ENCODE peak calls at places on chromosomes 12 and 14, in seven cellular contexts. One of them, this sample, is unnamed. For H3K4me1, the result is how much of the 10 kb centered on the place peaks cover.

GRCh38 chr12:53236443-53237111 is 4.6 kb upstream of the RARG start:
- DNase-seq in neuronal stem cell: no peak
- DNase-seq in OCI-LY7: no peak
- DNase-seq in CD8-positive, alpha-beta memory T cell: peak
- DNase-seq in CD4-positive, alpha-beta memory T cell: peak
- DNase-seq in fibroblast of lung: no peak
- DNase-seq in colonic mucosa: no peak
- DNase-seq in this sample: no peak

GRCh38 chr12:104486943-104487819 is 30.4 kb downstream of the CHST11 start:
- DNase-seq in neuronal stem cell: no peak
- DNase-seq in OCI-LY7: no peak
- DNase-seq in CD8-positive, alpha-beta memory T cell: no peak
- DNase-seq in CD4-positive, alpha-beta memory T cell: no peak
- DNase-seq in fibroblast of lung: no peak
- DNase-seq in colonic mucosa: no peak
- DNase-seq in this sample: no peak

GRCh38 chr14:41636492-41637392 is 30.1 kb downstream of the LRFN5 start:
- DNase-seq in neuronal stem cell: no peak
- DNase-seq in OCI-LY7: no peak
- DNase-seq in CD8-positive, alpha-beta memory T cell: no peak
- DNase-seq in CD4-positive, alpha-beta memory T cell: no peak
- DNase-seq in fibroblast of lung: no peak
- DNase-seq in colonic mucosa: no peak
- DNase-seq in this sample: no peak

GRCh38 chr12:12116677-12117076 is 45.9 kb downstream of the BCL2L14 start:
- DNase-seq in neuronal stem cell: no peak
- DNase-seq in OCI-LY7: no peak
- DNase-seq in CD8-positive, alpha-beta memory T cell: no peak
- DNase-seq in CD4-positive, alpha-beta memory T cell: no peak
- DNase-seq in fibroblast of lung: no peak
- DNase-seq in colonic mucosa: no peak
- DNase-seq in this sample: no peak

GRCh38 chr12:108696111-108696995 is 35.0 kb downstream of the CORO1C start:
- DNase-seq in neuronal stem cell: no peak
- DNase-seq in OCI-LY7: no peak
- DNase-seq in CD8-positive, alpha-beta memory T cell: no peak
- DNase-seq in CD4-positive, alpha-beta memory T cell: no peak
- DNase-seq in fibroblast of lung: peak
- DNase-seq in colonic mucosa: no peak
- DNase-seq in this sample: peak

GRCh38 chr12:34297126-34297789 is 275.0 kb downstream of the ALG10 start:
- DNase-seq in neuronal stem cell: no peak
- DNase-seq in OCI-LY7: no peak
- DNase-seq in CD8-positive, alpha-beta memory T cell: no peak
- DNase-seq in CD4-positive, alpha-beta memory T cell: no peak
- DNase-seq in fibroblast of lung: no peak
- DNase-seq in colonic mucosa: no peak
- DNase-seq in this sample: no peak

GRCh38 chr12:100733817-100734593 is 60.6 kb upstream of the ANO4 start:
- DNase-seq in neuronal stem cell: no peak
- DNase-seq in OCI-LY7: no peak
- DNase-seq in CD8-positive, alpha-beta memory T cell: no peak
- DNase-seq in CD4-positive, alpha-beta memory T cell: no peak
- DNase-seq in fibroblast of lung: peak
- DNase-seq in colonic mucosa: no peak
- DNase-seq in this sample: no peak

GRCh38 chr12:42574879-42575278 is 14.7 kb downstream of the PRICKLE1 start:
- DNase-seq in neuronal stem cell: no peak
- DNase-seq in OCI-LY7: no peak
- DNase-seq in CD8-positive, alpha-beta memory T cell: no peak
- DNase-seq in CD4-positive, alpha-beta memory T cell: no peak
- DNase-seq in fibroblast of lung: no peak
- DNase-seq in colonic mucosa: no peak
- DNase-seq in this sample: no peak

GRCh38 chr12:117049295-117049694 is 49.9 kb downstream of the TESC start:
- DNase-seq in neuronal stem cell: no peak
- DNase-seq in OCI-LY7: no peak
- DNase-seq in CD8-positive, alpha-beta memory T cell: no peak
- DNase-seq in CD4-positive, alpha-beta memory T cell: no peak
- DNase-seq in fibroblast of lung: no peak
- DNase-seq in colonic mucosa: no peak
- DNase-seq in this sample: no peak

GRCh38 chr12:119528241-119528640 is 65.3 kb upstream of the TMEM233 start:
- DNase-seq in neuronal stem cell: peak
- DNase-seq in OCI-LY7: no peak
- DNase-seq in CD8-positive, alpha-beta memory T cell: no peak
- DNase-seq in CD4-positive, alpha-beta memory T cell: no peak
- DNase-seq in fibroblast of lung: no peak
- DNase-seq in colonic mucosa: no peak
- DNase-seq in this sample: no peak

GRCh38 chr12:121811434-121812319 is 7.9 kb downstream of the SETD1B start:
- DNase-seq in neuronal stem cell: peak
- DNase-seq in OCI-LY7: peak
- DNase-seq in CD8-positive, alpha-beta memory T cell: peak
- DNase-seq in CD4-positive, alpha-beta memory T cell: peak
- DNase-seq in fibroblast of lung: peak
- DNase-seq in colonic mucosa: peak
- DNase-seq in this sample: peak
- H3K4me1 ChIP-seq in neuronal stem cell: under half
- H3K4me1 ChIP-seq in OCI-LY7: under half
- H3K4me1 ChIP-seq in CD8-positive, alpha-beta memory T cell: under half
- H3K4me1 ChIP-seq in CD4-positive, alpha-beta memory T cell: half or more
- H3K4me1 ChIP-seq in fibroblast of lung: under half
- H3K4me1 ChIP-seq in colonic mucosa: under half
- H3K4me1 ChIP-seq in this sample: under half

GRCh38 chr14:25004389-25004809 is 45.5 kb downstream of the STXBP6 start:
- DNase-seq in neuronal stem cell: no peak
- DNase-seq in OCI-LY7: no peak
- DNase-seq in CD8-positive, alpha-beta memory T cell: no peak
- DNase-seq in CD4-positive, alpha-beta memory T cell: no peak
- DNase-seq in fibroblast of lung: no peak
- DNase-seq in colonic mucosa: no peak
- DNase-seq in this sample: no peak

GRCh38 chr14:25009891-25010290 is 40.1 kb downstream of the STXBP6 start:
- DNase-seq in neuronal stem cell: no peak
- DNase-seq in OCI-LY7: no peak
- DNase-seq in CD8-positive, alpha-beta memory T cell: no peak
- DNase-seq in CD4-positive, alpha-beta memory T cell: no peak
- DNase-seq in fibroblast of lung: no peak
- DNase-seq in colonic mucosa: no peak
- DNase-seq in this sample: no peak

GRCh38 chr14:25006031-25006430 is 43.9 kb downstream of the STXBP6 start:
- DNase-seq in neuronal stem cell: no peak
- DNase-seq in OCI-LY7: no peak
- DNase-seq in CD8-positive, alpha-beta memory T cell: no peak
- DNase-seq in CD4-positive, alpha-beta memory T cell: no peak
- DNase-seq in fibroblast of lung: no peak
- DNase-seq in colonic mucosa: no peak
- DNase-seq in this sample: no peak

GRCh38 chr14:25007832-25008231 is 42.1 kb downstream of the STXBP6 start:
- DNase-seq in neuronal stem cell: no peak
- DNase-seq in OCI-LY7: no peak
- DNase-seq in CD8-positive, alpha-beta memory T cell: no peak
- DNase-seq in CD4-positive, alpha-beta memory T cell: no peak
- DNase-seq in fibroblast of lung: no peak
- DNase-seq in colonic mucosa: no peak
- DNase-seq in this sample: no peak

DNA sequence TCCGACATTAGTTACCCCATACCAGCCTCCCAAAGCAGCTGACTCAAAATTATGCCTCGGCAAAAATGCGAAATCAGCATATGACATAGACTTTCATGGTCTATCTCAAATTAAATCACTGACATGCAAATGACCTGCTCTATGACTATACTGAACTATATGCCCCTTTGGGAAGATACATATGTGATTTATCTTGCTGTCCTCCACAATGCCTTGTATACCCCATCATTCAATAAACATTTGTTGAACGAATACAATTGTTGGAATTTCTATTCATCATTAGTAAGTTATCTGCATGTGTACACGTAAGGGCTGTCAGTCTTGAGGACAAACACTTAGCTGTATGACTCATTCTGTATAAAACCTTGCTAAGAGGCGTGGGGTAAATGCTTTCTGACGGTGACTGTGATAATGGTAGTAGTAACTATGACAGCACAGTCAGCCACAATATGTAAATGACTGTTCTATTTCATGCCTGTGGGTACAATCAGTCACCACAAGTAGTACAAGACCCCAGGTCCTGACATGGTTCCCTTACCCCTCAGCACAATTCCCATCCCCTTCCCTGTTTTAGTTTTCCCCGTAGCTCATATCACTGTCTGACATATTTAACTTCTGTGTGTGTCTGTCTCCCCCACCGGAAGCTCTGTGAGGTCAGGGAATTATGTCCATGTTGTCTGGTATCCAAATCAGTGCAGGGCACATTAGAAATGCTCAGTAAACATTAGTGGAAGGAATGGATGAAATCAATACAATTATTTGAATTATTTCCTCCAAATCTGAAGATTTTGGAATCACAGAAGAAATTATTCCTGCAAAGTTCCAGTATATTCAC is 42.8 kb downstream of the STXBP6 start:
- DNase-seq in neuronal stem cell: no peak
- DNase-seq in OCI-LY7: no peak
- DNase-seq in CD8-positive, alpha-beta memory T cell: no peak
- DNase-seq in CD4-positive, alpha-beta memory T cell: no peak
- DNase-seq in fibroblast of lung: peak
- DNase-seq in colonic mucosa: no peak
- DNase-seq in this sample: no peak
- H3K4me1 ChIP-seq in neuronal stem cell: under half
- H3K4me1 ChIP-seq in OCI-LY7: under half
- H3K4me1 ChIP-seq in CD8-positive, alpha-beta memory T cell: under half
- H3K4me1 ChIP-seq in CD4-positive, alpha-beta memory T cell: under half
- H3K4me1 ChIP-seq in fibroblast of lung: under half
- H3K4me1 ChIP-seq in colonic mucosa: under half
- H3K4me1 ChIP-seq in this sample: under half

GRCh38 chr14:68593806-68594536 is 198.9 kb downstream of the ZFP36L1 start:
- DNase-seq in neuronal stem cell: no peak
- DNase-seq in OCI-LY7: peak
- DNase-seq in CD8-positive, alpha-beta memory T cell: no peak
- DNase-seq in CD4-positive, alpha-beta memory T cell: no peak
- DNase-seq in fibroblast of lung: peak
- DNase-seq in colonic mucosa: no peak
- DNase-seq in this sample: no peak

GRCh38 chr14:68598089-68598488 is 194.8 kb downstream of the ZFP36L1 start:
- DNase-seq in neuronal stem cell: no peak
- DNase-seq in OCI-LY7: no peak
- DNase-seq in CD8-positive, alpha-beta memory T cell: no peak
- DNase-seq in CD4-positive, alpha-beta memory T cell: no peak
- DNase-seq in fibroblast of lung: no peak
- DNase-seq in colonic mucosa: no peak
- DNase-seq in this sample: no peak

GRCh38 chr14:68594737-68595380 is 198.0 kb downstream of the ZFP36L1 start:
- DNase-seq in neuronal stem cell: no peak
- DNase-seq in OCI-LY7: no peak
- DNase-seq in CD8-positive, alpha-beta memory T cell: no peak
- DNase-seq in CD4-positive, alpha-beta memory T cell: no peak
- DNase-seq in fibroblast of lung: no peak
- DNase-seq in colonic mucosa: no peak
- DNase-seq in this sample: no peak

GRCh38 chr14:68596701-68597100 is 196.2 kb downstream of the ZFP36L1 start:
- DNase-seq in neuronal stem cell: no peak
- DNase-seq in OCI-LY7: no peak
- DNase-seq in CD8-positive, alpha-beta memory T cell: no peak
- DNase-seq in CD4-positive, alpha-beta memory T cell: no peak
- DNase-seq in fibroblast of lung: no peak
- DNase-seq in colonic mucosa: no peak
- DNase-seq in this sample: no peak

GRCh38 chr14:68596211-68596610 is 196.7 kb downstream of the ZFP36L1 start:
- DNase-seq in neuronal stem cell: no peak
- DNase-seq in OCI-LY7: no peak
- DNase-seq in CD8-positive, alpha-beta memory T cell: no peak
- DNase-seq in CD4-positive, alpha-beta memory T cell: no peak
- DNase-seq in fibroblast of lung: no peak
- DNase-seq in colonic mucosa: no peak
- DNase-seq in this sample: no peak
- H3K4me1 ChIP-seq in neuronal stem cell: under half
- H3K4me1 ChIP-seq in OCI-LY7: under half
- H3K4me1 ChIP-seq in CD8-positive, alpha-beta memory T cell: under half
- H3K4me1 ChIP-seq in CD4-positive, alpha-beta memory T cell: under half
- H3K4me1 ChIP-seq in fibroblast of lung: under half
- H3K4me1 ChIP-seq in colonic mucosa: under half
- H3K4me1 ChIP-seq in this sample: under half

GRCh38 chr12:92550661-92551060 is 152.1 kb upstream of the PLEKHG7 start:
- DNase-seq in neuronal stem cell: no peak
- DNase-seq in OCI-LY7: no peak
- DNase-seq in CD8-positive, alpha-beta memory T cell: no peak
- DNase-seq in CD4-positive, alpha-beta memory T cell: no peak
- DNase-seq in fibroblast of lung: no peak
- DNase-seq in colonic mucosa: no peak
- DNase-seq in this sample: no peak

GRCh38 chr12:92551210-92551609 is 151.6 kb upstream of the PLEKHG7 start:
- DNase-seq in neuronal stem cell: no peak
- DNase-seq in OCI-LY7: no peak
- DNase-seq in CD8-positive, alpha-beta memory T cell: no peak
- DNase-seq in CD4-positive, alpha-beta memory T cell: no peak
- DNase-seq in fibroblast of lung: no peak
- DNase-seq in colonic mucosa: no peak
- DNase-seq in this sample: no peak

GRCh38 chr12:92552412-92553108 is 150.2 kb upstream of the PLEKHG7 start:
- DNase-seq in neuronal stem cell: no peak
- DNase-seq in OCI-LY7: no peak
- DNase-seq in CD8-positive, alpha-beta memory T cell: no peak
- DNase-seq in CD4-positive, alpha-beta memory T cell: no peak
- DNase-seq in fibroblast of lung: no peak
- DNase-seq in colonic mucosa: peak
- DNase-seq in this sample: no peak

GRCh38 chr12:92551853-92552397 is 150.9 kb upstream of the PLEKHG7 start:
- DNase-seq in neuronal stem cell: no peak
- DNase-seq in OCI-LY7: no peak
- DNase-seq in CD8-positive, alpha-beta memory T cell: no peak
- DNase-seq in CD4-positive, alpha-beta memory T cell: no peak
- DNase-seq in fibroblast of lung: no peak
- DNase-seq in colonic mucosa: no peak
- DNase-seq in this sample: no peak

GRCh38 chr12:92550234-92550633 is 152.6 kb upstream of the PLEKHG7 start:
- DNase-seq in neuronal stem cell: no peak
- DNase-seq in OCI-LY7: no peak
- DNase-seq in CD8-positive, alpha-beta memory T cell: no peak
- DNase-seq in CD4-positive, alpha-beta memory T cell: no peak
- DNase-seq in fibroblast of lung: no peak
- DNase-seq in colonic mucosa: no peak
- DNase-seq in this sample: no peak
- H3K4me1 ChIP-seq in neuronal stem cell: under half
- H3K4me1 ChIP-seq in OCI-LY7: under half
- H3K4me1 ChIP-seq in CD8-positive, alpha-beta memory T cell: under half
- H3K4me1 ChIP-seq in CD4-positive, alpha-beta memory T cell: under half
- H3K4me1 ChIP-seq in fibroblast of lung: under half
- H3K4me1 ChIP-seq in colonic mucosa: under half
- H3K4me1 ChIP-seq in this sample: under half